ENCODE peak calls at places on chromosomes 3 and 15, in nine cellular contexts. A is GM12891, V is stomach, M is body of pancreas, W is A549, S is prostate gland, Q is uterus, P is HCT116, D is NB4. I is an unnamed sample.

GRCh38 chr3:142866841-142867631 is 21.8 kb downstream of the PCOLCE2 start:
- DNase-seq in A (no peak), V (peak; percentile 58), M (peak; percentile 57), W (peak; percentile 51), S (no peak), Q (no peak), P (peak; percentile 45), D (peak; percentile 30), I (no peak)

GRCh38 chr15:59346951-59347350 is 25.7 kb downstream of the MYO1E start:
- DNase-seq in A (no peak), V (no peak), M (no peak), W (no peak), S (no peak), Q (no peak), P (no peak), D (no peak), I (no peak)

GRCh38 chr15:29939404-29939803 is 117.1 kb upstream of the TJP1 start:
- DNase-seq in A (no peak), V (no peak), M (no peak), W (no peak), S (no peak), Q (no peak), P (no peak), D (no peak), I (peak; percentile 47)

GRCh38 chr3:5136211-5136610 is 14.1 kb downstream of the ARL8B start:
- DNase-seq in A (no peak), V (no peak), M (no peak), W (no peak), S (no peak), Q (no peak), P (no peak), D (no peak), I (no peak)

GRCh38 chr3:189288348-189289235 is 116.8 kb downstream of the TPRG1 start:
- DNase-seq in A (peak; percentile 12), V (no peak), M (no peak), W (no peak), S (no peak), Q (no peak), P (no peak), D (no peak), I (no peak)

GRCh38 chr3:172625404-172625803 is 85.5 kb downstream of the NCEH1 start:
- DNase-seq in A (no peak), V (no peak), M (no peak), W (no peak), S (no peak), Q (no peak), P (no peak), D (no peak), I (no peak)

GRCh38 chr3:15460891-15461524 is 33.6 kb downstream of the EAF1 start:
- DNase-seq in A (no peak), V (no peak), M (no peak), W (no peak), S (no peak), Q (no peak), P (no peak), D (peak; percentile 56), I (no peak)

GRCh38 chr3:121018917-121019321 is 110.9 kb downstream of the STXBP5L start:
- DNase-seq in A (no peak), V (no peak), M (no peak), W (no peak), S (no peak), Q (no peak), P (no peak), D (no peak), I (no peak)

GRCh38 chr3:22960326-22960984 is 242.7 kb upstream of the UBE2E2 start:
- DNase-seq in A (no peak), V (peak; percentile 68), M (peak; percentile 76), W (peak; percentile 49), S (peak; percentile 57), Q (peak; percentile 37), P (peak; percentile 16), D (peak; percentile 37), I (peak; percentile 5)

GRCh38 chr3:98567646-98568280 is 25.6 kb downstream of the CPOX start:
- DNase-seq in A (no peak), V (no peak), M (no peak), W (no peak), S (no peak), Q (no peak), P (no peak), D (no peak), I (no peak)

GRCh38 chr15:32657198-32657886 is 15.8 kb downstream of the SCG5 start:
- DNase-seq in A (no peak), V (peak; percentile 70), M (peak; percentile 83), W (no peak), S (peak; percentile 84), Q (no peak), P (no peak), D (no peak), I (no peak)

GRCh38 chr3:38455639-38456430 is 2.1 kb downstream of the ACVR2B start:
- DNase-seq in A (no peak), V (no peak), M (no peak), W (no peak), S (no peak), Q (peak; percentile 50), P (no peak), D (no peak), I (no peak)

GRCh38 chr3:45647148-45647619 is 42.0 kb upstream of the SACM1L start:
- DNase-seq in A (no peak), V (no peak), M (no peak), W (peak; percentile 91), S (peak; percentile 36), Q (no peak), P (no peak), D (peak; percentile 84), I (no peak)

GRCh38 chr15:44720460-44721185 is 9.3 kb downstream of the B2M start:
- DNase-seq in A (no peak), V (no peak), M (no peak), W (no peak), S (no peak), Q (no peak), P (no peak), D (no peak), I (no peak)

GRCh38 chr3:88189361-88189810 is 39.6 kb downstream of the C3orf38 start:
- DNase-seq in A (no peak), V (no peak), M (no peak), W (peak; percentile 46), S (no peak), Q (no peak), P (no peak), D (no peak), I (no peak)
- TF ChIP-seq POLR2A in A (no peak), V (no peak), M (no peak), W (no peak), S (no peak), Q (no peak), P (no peak), D (no peak), I (no peak)

GRCh38 chr15:66139816-66140215 is 113.7 kb downstream of the MEGF11 start:
- DNase-seq in A (no peak), V (no peak), M (no peak), W (no peak), S (no peak), Q (no peak), P (no peak), D (no peak), I (no peak)
- TF ChIP-seq POLR2A in A (no peak), V (no peak), M (no peak), W (no peak), S (no peak), Q (no peak), P (no peak), D (no peak), I (no peak)

DNA sequence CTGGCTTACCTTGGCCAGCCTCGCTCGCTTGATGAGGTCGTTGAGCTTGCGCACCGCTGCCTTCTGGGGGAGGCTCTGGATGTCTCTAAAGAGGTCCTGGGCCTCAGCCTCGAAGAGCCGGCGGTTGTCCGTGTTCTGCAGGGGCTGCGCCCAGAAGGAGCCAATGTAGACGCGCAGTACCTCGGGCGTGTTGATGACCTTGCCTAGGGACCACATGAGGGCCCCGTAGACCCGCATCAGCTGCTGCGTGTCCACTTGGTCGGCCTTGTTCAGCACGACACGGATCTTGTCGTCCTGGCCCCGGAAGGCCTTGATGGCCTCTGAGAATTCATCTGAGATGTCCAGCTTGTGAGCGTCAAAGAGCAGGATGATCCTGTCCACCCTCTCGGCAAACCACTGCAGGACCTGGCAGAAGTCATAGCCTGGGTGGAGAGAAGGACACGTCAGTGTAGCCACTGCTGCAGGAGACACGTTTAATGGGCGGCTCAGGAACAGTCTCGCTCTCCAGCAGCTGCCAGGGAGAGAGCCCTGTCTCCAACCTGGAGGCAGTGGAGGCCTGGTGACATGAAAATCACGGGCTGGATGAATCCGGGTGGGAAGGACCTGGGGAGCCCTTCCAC is 25.5 kb upstream of the SPTBN5 start:
- DNase-seq in A (no peak), V (no peak), M (peak; percentile 74), W (no peak), S (no peak), Q (no peak), P (no peak), D (no peak), I (no peak)
- TF ChIP-seq POLR2A in A (no peak), V (no peak), M (no peak), W (no peak), S (no peak), Q (no peak), P (no peak), D (no peak), I (no peak)

GRCh38 chr3:52006820-52007133 is 11.1 kb upstream of the RPL29 start:
- DNase-seq in A (no peak), V (no peak), M (no peak), W (no peak), S (no peak), Q (no peak), P (no peak), D (no peak), I (no peak)
- TF ChIP-seq POLR2A in A (no peak), V (no peak), M (no peak), W (no peak), S (no peak), Q (no peak), P (no peak), D (no peak), I (no peak)

DNA sequence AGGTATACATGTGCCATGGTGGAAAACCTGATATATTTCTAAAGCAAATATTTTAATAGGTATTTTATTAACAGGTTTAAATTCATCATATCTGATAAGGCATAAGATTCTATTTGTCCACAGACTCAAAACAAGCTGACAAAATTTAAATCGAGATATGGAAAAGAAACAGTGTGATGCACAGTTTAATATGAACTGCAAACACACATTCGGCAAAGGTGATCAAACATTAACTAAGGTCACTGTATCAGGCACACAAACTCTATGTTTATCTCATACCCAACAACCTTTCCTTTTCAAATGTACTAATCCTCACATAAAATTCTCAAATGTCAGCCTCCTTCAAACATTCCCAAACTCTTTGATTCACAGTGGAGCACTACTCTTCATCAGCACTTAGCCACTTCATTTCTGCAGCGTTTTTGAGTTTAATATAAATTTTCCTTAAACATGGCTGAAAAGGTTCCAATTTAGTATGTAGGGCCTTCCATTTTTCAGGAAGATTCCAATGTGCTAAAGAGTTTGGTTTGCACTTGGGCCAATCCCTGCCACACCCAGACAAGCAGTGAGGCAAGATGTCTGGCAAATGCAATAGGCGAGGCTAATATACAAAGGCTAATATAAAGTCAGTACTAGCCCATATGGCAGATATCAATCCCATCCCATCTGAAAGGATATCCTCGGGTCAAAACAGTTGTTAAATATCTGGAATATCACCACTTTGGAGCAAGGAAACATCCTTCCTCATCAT is 84.6 kb downstream of the GBE1 start:
- DNase-seq in A (no peak), V (no peak), M (no peak), W (peak; percentile 63), S (no peak), Q (no peak), P (no peak), D (no peak), I (no peak)
- TF ChIP-seq POLR2A in A (no peak), V (no peak), M (no peak), W (no peak), S (no peak), Q (no peak), P (no peak), D (no peak), I (no peak)